ENCODE peak calls at places on chromosome 15, in six cellular contexts. X, Z, C, S, Q and D are unnamed samples.

GRCh38 chr15:35151381-35151780 is 66.3 kb upstream of the NANOGP8 start:
- DNase-seq in S (no peak), Q (no peak), X (no peak), Z (no peak), C (no peak), D (no peak)

GRCh38 chr15:57496946-57497944 is 94.5 kb upstream of the MYZAP start:
- DNase-seq in Z (no peak), S (no peak), Q (peak; percentile 54), C (peak; percentile 49), X (peak; percentile 28), D (no peak)

GRCh38 chr15:69501456-69501855 is 48.8 kb downstream of the RPLP1 start:
- DNase-seq in X (no peak), C (no peak), Z (no peak), S (no peak), Q (no peak), D (no peak)

GRCh38 chr15:37081985-37082384 is 18.4 kb downstream of the MEIS2 start:
- DNase-seq in S (no peak), Q (no peak), C (no peak), X (no peak), Z (no peak), D (no peak)

GRCh38 chr15:45458746-45459403 is 63.7 kb downstream of the SLC30A4 start:
- DNase-seq in Z (peak; percentile 59), C (peak; percentile 73), S (peak; percentile 63), X (peak; percentile 69), Q (peak; percentile 57), D (peak; percentile 87)

GRCh38 chr15:70322051-70322668 is 224.4 kb upstream of the TLE3 start:
- DNase-seq in C (no peak), S (no peak), Q (no peak), Z (no peak), X (no peak), D (peak; percentile 6)

GRCh38 chr15:27694506-27695077 is 404.5 kb downstream of the OCA2 start:
- DNase-seq in X (no peak), Z (no peak), S (no peak), C (no peak), Q (no peak), D (peak; percentile 17)

GRCh38 chr15:42461261-42461660 is 29.7 kb downstream of the ZNF106 start:
- DNase-seq in S (no peak), Q (no peak), Z (no peak), X (no peak), C (no peak), D (no peak)

GRCh38 chr15:54026258-54026657 is 48.0 kb downstream of the UNC13C start:
- DNase-seq in Z (no peak), Q (no peak), C (no peak), S (no peak), X (no peak), D (no peak)

GRCh38 chr15:25054329-25054728 is 99.5 kb downstream of the SNRPN start:
- DNase-seq in S (no peak), C (no peak), X (no peak), Z (no peak), Q (no peak), D (no peak)

GRCh38 chr15:65971741-65971995 is 102.4 kb downstream of the RAB11A start:
- DNase-seq in X (no peak), S (no peak), Z (no peak), C (no peak), Q (no peak), D (no peak)

GRCh38 chr15:42704492-42704926 is 32.4 kb downstream of the CDAN1 start:
- DNase-seq in X (peak; percentile 78), Z (no peak), Q (peak; percentile 41), S (no peak), C (peak; percentile 39), D (peak; percentile 49)

GRCh38 chr15:78159395-78159794 is 10.2 kb downstream of the IDH3A start:
- DNase-seq in X (no peak), C (no peak), S (no peak), Q (no peak), Z (no peak), D (no peak)
- H3K4me1 ChIP-seq in X (no peaks in the 10 kb centered on the region), C (peaks cover 7% of the 10 kb centered on the region), S (peaks cover 15% of the 10 kb centered on the region), Q (no peaks in the 10 kb centered on the region), Z (peaks cover 41% of the 10 kb centered on the region), D (peaks cover 30% of the 10 kb centered on the region)

DNA sequence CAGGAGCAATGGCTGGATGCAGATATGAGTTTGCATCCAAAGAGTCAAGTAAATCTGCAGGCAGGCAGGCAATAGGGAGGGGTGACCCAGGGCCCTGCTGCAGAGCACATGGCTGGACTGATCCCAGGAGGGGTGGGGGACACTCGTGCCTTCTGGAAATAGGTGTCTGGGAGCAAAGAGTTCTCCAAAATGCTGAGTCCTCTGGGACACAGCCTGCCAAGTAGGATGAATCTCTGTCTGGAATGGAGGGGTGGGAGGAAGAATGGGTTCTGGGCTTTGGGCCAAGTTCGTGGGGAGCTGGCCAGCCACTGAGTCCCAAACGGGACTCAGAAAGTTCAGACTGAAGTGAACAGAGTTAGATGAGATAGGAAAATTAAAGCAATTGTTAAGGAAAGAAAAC is 214.5 kb downstream of the MTHFS start:
- DNase-seq in S (no peak), X (peak; percentile 64), Z (peak; percentile 45), C (no peak), Q (peak; percentile 60), D (no peak)
- H3K36me3 ChIP-seq in S (no peaks in the 10 kb centered on the region), X (no peaks in the 10 kb centered on the region), Z (no peaks in the 10 kb centered on the region), C (no peaks in the 10 kb centered on the region), Q (no peaks in the 10 kb centered on the region), D (no peaks in the 10 kb centered on the region)

DNA sequence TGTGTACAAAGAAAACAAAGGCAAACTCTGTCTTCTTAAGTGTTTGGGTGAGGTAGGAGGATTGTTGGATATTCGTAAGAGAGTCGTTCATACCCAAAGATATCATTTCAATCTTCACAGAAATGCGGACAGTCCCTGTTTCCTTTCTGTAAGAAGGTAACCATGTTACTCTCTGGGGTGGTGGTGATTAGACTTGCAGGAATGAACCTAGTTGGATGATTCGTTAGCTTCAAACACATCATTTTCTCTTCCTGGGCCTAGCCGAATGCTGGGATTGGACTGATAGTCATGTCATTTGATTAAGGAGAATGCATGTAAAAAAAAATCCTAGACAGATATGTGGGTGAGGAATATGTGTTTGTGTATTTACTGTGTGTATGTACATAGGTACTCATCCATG is 12.4 kb downstream of the SLCO3A1 start:
- DNase-seq in S (no peak), C (no peak), Q (no peak), X (no peak), Z (no peak), D (no peak)
- H3K4me1 ChIP-seq in S (peaks cover 38% of the 10 kb centered on the region), C (peaks cover 27% of the 10 kb centered on the region), Q (peaks cover 23% of the 10 kb centered on the region), X (peaks cover 32% of the 10 kb centered on the region), Z (peaks cover 100% of the 10 kb centered on the region), D (peaks cover 6% of the 10 kb centered on the region)

GRCh38 chr15:88902491-88902835 is 7.1 kb upstream of the HAPLN3 start:
- DNase-seq in X (no peak), Q (no peak), C (no peak), S (no peak), Z (no peak), D (no peak)
- H3K36me3 ChIP-seq in X (no peaks in the 10 kb centered on the region), Q (peaks cover 82% of the 10 kb centered on the region), C (no peaks in the 10 kb centered on the region), S (no peaks in the 10 kb centered on the region), Z (peaks cover 79% of the 10 kb centered on the region), D (peaks cover 37% of the 10 kb centered on the region)

GRCh38 chr15:48396020-48396419 is 64.8 kb downstream of the DUT start:
- DNase-seq in Q (no peak), S (no peak), X (no peak), C (no peak), Z (no peak), D (no peak)
- H3K4me1 ChIP-seq in Q (no peaks in the 10 kb centered on the region), S (peaks cover 54% of the 10 kb centered on the region), X (no peaks in the 10 kb centered on the region), C (peaks cover 4% of the 10 kb centered on the region), Z (peaks cover 32% of the 10 kb centered on the region), D (peaks cover 13% of the 10 kb centered on the region)

GRCh38 chr15:31387101-31387482 is 60.5 kb downstream of the KLF13 start:
- DNase-seq in X (no peak), C (no peak), Z (no peak), S (no peak), Q (no peak), D (no peak)
- H3K36me3 ChIP-seq in X (no peaks in the 10 kb centered on the region), C (no peaks in the 10 kb centered on the region), Z (peaks cover 4% of the 10 kb centered on the region), S (no peaks in the 10 kb centered on the region), Q (no peaks in the 10 kb centered on the region), D (no peaks in the 10 kb centered on the region)